ENCODE peak calls at places on chromosome 21, in seven cellular contexts. One of them, this sample, is unnamed.
A peak's percentile ranks its signal among the peaks of the same experiment; 100 is the strongest.

GRCh38 chr21:33642896-33643657 is 776 bp downstream of the ITSN1 start:
- DNase-seq in CD8-positive, alpha-beta memory T cell: no peak
- DNase-seq in stomach: peak; percentile 31
- DNase-seq in endodermal cell: peak; percentile 77
- DNase-seq in endothelial cell of umbilical vein: peak; percentile 54
- DNase-seq in GM23248: peak; percentile 57
- DNase-seq in hepatocyte: peak; percentile 63
- DNase-seq in this sample: no peak

GRCh38 chr21:23887709-23888303 is 1719.5 kb downstream of the MRPL39 start:
- DNase-seq in CD8-positive, alpha-beta memory T cell: peak; percentile 41
- DNase-seq in stomach: no peak
- DNase-seq in endodermal cell: no peak
- DNase-seq in endothelial cell of umbilical vein: no peak
- DNase-seq in GM23248: no peak
- DNase-seq in hepatocyte: no peak
- DNase-seq in this sample: no peak

GRCh38 chr21:27795418-27795817 is 828.5 kb upstream of the ADAMTS5 start:
- DNase-seq in CD8-positive, alpha-beta memory T cell: no peak
- DNase-seq in stomach: no peak
- DNase-seq in endodermal cell: no peak
- DNase-seq in endothelial cell of umbilical vein: no peak
- DNase-seq in GM23248: no peak
- DNase-seq in hepatocyte: no peak
- DNase-seq in this sample: no peak

GRCh38 chr21:37688952-37689659 is 227.2 kb downstream of the KCNJ6 start:
- DNase-seq in CD8-positive, alpha-beta memory T cell: no peak
- DNase-seq in stomach: no peak
- DNase-seq in endodermal cell: no peak
- DNase-seq in endothelial cell of umbilical vein: no peak
- DNase-seq in GM23248: no peak
- DNase-seq in hepatocyte: no peak
- DNase-seq in this sample: no peak

GRCh38 chr21:32459972-32460371 is 47.5 kb downstream of the EVA1C start:
- DNase-seq in CD8-positive, alpha-beta memory T cell: no peak
- DNase-seq in stomach: no peak
- DNase-seq in endodermal cell: no peak
- DNase-seq in endothelial cell of umbilical vein: no peak
- DNase-seq in GM23248: peak; percentile 17
- DNase-seq in hepatocyte: no peak
- DNase-seq in this sample: no peak

GRCh38 chr21:38470762-38471161 is 27.5 kb downstream of the ERG start:
- DNase-seq in CD8-positive, alpha-beta memory T cell: no peak
- DNase-seq in stomach: no peak
- DNase-seq in endodermal cell: no peak
- DNase-seq in endothelial cell of umbilical vein: peak; percentile 80
- DNase-seq in GM23248: peak; percentile 32
- DNase-seq in hepatocyte: no peak
- DNase-seq in this sample: no peak

GRCh38 chr21:25963186-25963585 is 207.4 kb downstream of the APP start:
- DNase-seq in CD8-positive, alpha-beta memory T cell: no peak
- DNase-seq in stomach: no peak
- DNase-seq in endodermal cell: no peak
- DNase-seq in endothelial cell of umbilical vein: peak; percentile 95
- DNase-seq in GM23248: peak; percentile 19
- DNase-seq in hepatocyte: no peak
- DNase-seq in this sample: no peak

GRCh38 chr21:37398697-37399096 is 32.1 kb downstream of the DYRK1A start:
- DNase-seq in CD8-positive, alpha-beta memory T cell: no peak
- DNase-seq in stomach: no peak
- DNase-seq in endodermal cell: no peak
- DNase-seq in endothelial cell of umbilical vein: no peak
- DNase-seq in GM23248: no peak
- DNase-seq in hepatocyte: no peak
- DNase-seq in this sample: no peak

GRCh38 chr21:35096959-35097358 is 47.9 kb upstream of the RUNX1 start:
- DNase-seq in CD8-positive, alpha-beta memory T cell: no peak
- DNase-seq in stomach: no peak
- DNase-seq in endodermal cell: no peak
- DNase-seq in endothelial cell of umbilical vein: no peak
- DNase-seq in GM23248: no peak
- DNase-seq in hepatocyte: no peak
- DNase-seq in this sample: no peak

GRCh38 chr21:37642493-37642892 is 273.8 kb downstream of the KCNJ6 start:
- DNase-seq in CD8-positive, alpha-beta memory T cell: no peak
- DNase-seq in stomach: no peak
- DNase-seq in endodermal cell: peak; percentile 81
- DNase-seq in endothelial cell of umbilical vein: no peak
- DNase-seq in GM23248: no peak
- DNase-seq in hepatocyte: peak; percentile 44
- DNase-seq in this sample: peak; percentile 37

GRCh38 chr21:16330340-16331319 is 600.8 kb downstream of the USP25 start:
- DNase-seq in CD8-positive, alpha-beta memory T cell: no peak
- DNase-seq in stomach: no peak
- DNase-seq in endodermal cell: no peak
- DNase-seq in endothelial cell of umbilical vein: peak; percentile 87
- DNase-seq in GM23248: peak; percentile 82
- DNase-seq in hepatocyte: peak; percentile 85
- DNase-seq in this sample: peak; percentile 29

GRCh38 chr21:33115586-33116541 is 45.9 kb downstream of the OLIG1 start:
- DNase-seq in CD8-positive, alpha-beta memory T cell: no peak
- DNase-seq in stomach: no peak
- DNase-seq in endodermal cell: no peak
- DNase-seq in endothelial cell of umbilical vein: no peak
- DNase-seq in GM23248: no peak
- DNase-seq in hepatocyte: no peak
- DNase-seq in this sample: no peak

GRCh38 chr21:40681164-40681859 is 165.6 kb downstream of the DSCAM start:
- DNase-seq in CD8-positive, alpha-beta memory T cell: no peak
- DNase-seq in stomach: no peak
- DNase-seq in endodermal cell: no peak
- DNase-seq in endothelial cell of umbilical vein: no peak
- DNase-seq in GM23248: no peak
- DNase-seq in hepatocyte: no peak
- DNase-seq in this sample: no peak

GRCh38 chr21:38993561-38993960 is 187.8 kb downstream of the ETS2 start:
- DNase-seq in CD8-positive, alpha-beta memory T cell: no peak
- DNase-seq in stomach: peak; percentile 59
- DNase-seq in endodermal cell: no peak
- DNase-seq in endothelial cell of umbilical vein: peak; percentile 93
- DNase-seq in GM23248: peak; percentile 92
- DNase-seq in hepatocyte: peak; percentile 71
- DNase-seq in this sample: no peak

GRCh38 chr21:38912355-38912619 is 106.6 kb downstream of the ETS2 start:
- DNase-seq in CD8-positive, alpha-beta memory T cell: no peak
- DNase-seq in stomach: no peak
- DNase-seq in endodermal cell: no peak
- DNase-seq in endothelial cell of umbilical vein: no peak
- DNase-seq in GM23248: no peak
- DNase-seq in hepatocyte: no peak
- DNase-seq in this sample: no peak

GRCh38 chr21:37210017-37210593 is 57.0 kb downstream of the VPS26C start:
- DNase-seq in CD8-positive, alpha-beta memory T cell: no peak
- DNase-seq in stomach: no peak
- DNase-seq in endodermal cell: no peak
- DNase-seq in endothelial cell of umbilical vein: no peak
- DNase-seq in GM23248: no peak
- DNase-seq in hepatocyte: no peak
- DNase-seq in this sample: no peak

GRCh38 chr21:34582506-34583150 is 32.3 kb downstream of the RCAN1 start:
- DNase-seq in CD8-positive, alpha-beta memory T cell: no peak
- DNase-seq in stomach: no peak
- DNase-seq in endodermal cell: peak; percentile 67
- DNase-seq in endothelial cell of umbilical vein: peak; percentile 49
- DNase-seq in GM23248: peak; percentile 85
- DNase-seq in hepatocyte: peak; percentile 51
- DNase-seq in this sample: peak; percentile 18

GRCh38 chr21:38170705-38171682 is 85.8 kb upstream of the KCNJ15 start:
- DNase-seq in CD8-positive, alpha-beta memory T cell: no peak
- DNase-seq in stomach: peak; percentile 45
- DNase-seq in endodermal cell: no peak
- DNase-seq in endothelial cell of umbilical vein: peak; percentile 45
- DNase-seq in GM23248: peak; percentile 39
- DNase-seq in hepatocyte: no peak
- DNase-seq in this sample: no peak

GRCh38 chr21:15054089-15054488 is 10.7 kb downstream of the NRIP1 start:
- DNase-seq in CD8-positive, alpha-beta memory T cell: no peak
- DNase-seq in stomach: no peak
- DNase-seq in endodermal cell: no peak
- DNase-seq in endothelial cell of umbilical vein: peak; percentile 25
- DNase-seq in GM23248: no peak
- DNase-seq in hepatocyte: no peak
- DNase-seq in this sample: no peak

GRCh38 chr21:15058718-15059316 is 6.0 kb downstream of the NRIP1 start:
- DNase-seq in CD8-positive, alpha-beta memory T cell: no peak
- DNase-seq in stomach: no peak
- DNase-seq in endodermal cell: no peak
- DNase-seq in endothelial cell of umbilical vein: peak; percentile 36
- DNase-seq in GM23248: peak; percentile 89
- DNase-seq in hepatocyte: peak; percentile 44
- DNase-seq in this sample: no peak

GRCh38 chr21:15059397-15059796 is 5.4 kb downstream of the NRIP1 start:
- DNase-seq in CD8-positive, alpha-beta memory T cell: no peak
- DNase-seq in stomach: no peak
- DNase-seq in endodermal cell: no peak
- DNase-seq in endothelial cell of umbilical vein: no peak
- DNase-seq in GM23248: no peak
- DNase-seq in hepatocyte: no peak
- DNase-seq in this sample: no peak

GRCh38 chr21:15054606-15055239 is 10.1 kb downstream of the NRIP1 start:
- DNase-seq in CD8-positive, alpha-beta memory T cell: no peak
- DNase-seq in stomach: no peak
- DNase-seq in endodermal cell: no peak
- DNase-seq in endothelial cell of umbilical vein: no peak
- DNase-seq in GM23248: no peak
- DNase-seq in hepatocyte: no peak
- DNase-seq in this sample: no peak

GRCh38 chr21:15057290-15057689 is 7.5 kb downstream of the NRIP1 start:
- DNase-seq in CD8-positive, alpha-beta memory T cell: no peak
- DNase-seq in stomach: no peak
- DNase-seq in endodermal cell: peak; percentile 64
- DNase-seq in endothelial cell of umbilical vein: no peak
- DNase-seq in GM23248: no peak
- DNase-seq in hepatocyte: peak; percentile 28
- DNase-seq in this sample: no peak
- H3K27ac ChIP-seq in CD8-positive, alpha-beta memory T cell: peak overlapping the region; percentile 6
- H3K27ac ChIP-seq in stomach: no peak overlapping the region
- H3K27ac ChIP-seq in endodermal cell: no peak overlapping the region
- H3K27ac ChIP-seq in endothelial cell of umbilical vein: no peak overlapping the region
- H3K27ac ChIP-seq in GM23248: peak overlapping the region; percentile 83
- H3K27ac ChIP-seq in hepatocyte: peak overlapping the region; percentile 18
- H3K27ac ChIP-seq in this sample: no peak overlapping the region

GRCh38 chr21:17712887-17713286 is 100.2 kb upstream of the BTG3 start:
- DNase-seq in CD8-positive, alpha-beta memory T cell: no peak
- DNase-seq in stomach: no peak
- DNase-seq in endodermal cell: no peak
- DNase-seq in endothelial cell of umbilical vein: no peak
- DNase-seq in GM23248: no peak
- DNase-seq in hepatocyte: no peak
- DNase-seq in this sample: no peak
- H3K4me1 ChIP-seq in CD8-positive, alpha-beta memory T cell: no peaks in the 10 kb centered on the region
- H3K4me1 ChIP-seq in stomach: no peaks in the 10 kb centered on the region
- H3K4me1 ChIP-seq in endodermal cell: no peaks in the 10 kb centered on the region
- H3K4me1 ChIP-seq in endothelial cell of umbilical vein: no peaks in the 10 kb centered on the region
- H3K4me1 ChIP-seq in GM23248: no peaks in the 10 kb centered on the region
- H3K4me1 ChIP-seq in hepatocyte: no peaks in the 10 kb centered on the region
- H3K4me1 ChIP-seq in this sample: no peaks in the 10 kb centered on the region

DNA sequence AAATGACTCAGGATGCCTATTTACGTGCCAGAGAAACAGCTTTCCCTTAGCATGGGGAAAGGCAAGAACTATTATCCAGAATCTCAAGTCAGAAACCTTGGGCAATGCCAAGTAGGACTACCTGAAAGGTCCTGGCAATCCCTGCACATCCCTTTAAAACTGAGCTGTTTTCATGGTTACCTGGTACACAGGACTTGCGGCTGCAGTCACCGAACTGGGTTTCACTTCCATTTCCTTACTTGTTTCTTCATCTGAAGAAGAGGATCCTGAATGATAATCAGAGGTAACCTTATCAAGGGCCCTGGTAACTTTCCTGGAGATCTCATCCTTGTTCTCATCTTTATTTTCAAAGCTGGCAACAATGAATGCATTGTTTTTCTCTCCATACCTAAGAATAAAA is 14.3 kb downstream of the BTG3 start:
- DNase-seq in CD8-positive, alpha-beta memory T cell: no peak
- DNase-seq in stomach: no peak
- DNase-seq in endodermal cell: no peak
- DNase-seq in endothelial cell of umbilical vein: no peak
- DNase-seq in GM23248: no peak
- DNase-seq in hepatocyte: no peak
- DNase-seq in this sample: no peak
- H3K27ac ChIP-seq in CD8-positive, alpha-beta memory T cell: no peak overlapping the region
- H3K27ac ChIP-seq in stomach: no peak overlapping the region
- H3K27ac ChIP-seq in endodermal cell: no peak overlapping the region
- H3K27ac ChIP-seq in endothelial cell of umbilical vein: no peak overlapping the region
- H3K27ac ChIP-seq in GM23248: no peak overlapping the region
- H3K27ac ChIP-seq in hepatocyte: no peak overlapping the region
- H3K27ac ChIP-seq in this sample: no peak overlapping the region

GRCh38 chr21:29237110-29238051 is 61.3 kb upstream of the BACH1 start:
- DNase-seq in CD8-positive, alpha-beta memory T cell: no peak
- DNase-seq in stomach: no peak
- DNase-seq in endodermal cell: no peak
- DNase-seq in endothelial cell of umbilical vein: no peak
- DNase-seq in GM23248: peak; percentile 19
- DNase-seq in hepatocyte: no peak
- DNase-seq in this sample: no peak

GRCh38 chr21:29233611-29234540 is 64.8 kb upstream of the BACH1 start:
- DNase-seq in CD8-positive, alpha-beta memory T cell: no peak
- DNase-seq in stomach: no peak
- DNase-seq in endodermal cell: no peak
- DNase-seq in endothelial cell of umbilical vein: no peak
- DNase-seq in GM23248: no peak
- DNase-seq in hepatocyte: no peak
- DNase-seq in this sample: no peak

GRCh38 chr21:29232601-29233541 is 65.9 kb upstream of the BACH1 start:
- DNase-seq in CD8-positive, alpha-beta memory T cell: no peak
- DNase-seq in stomach: no peak
- DNase-seq in endodermal cell: no peak
- DNase-seq in endothelial cell of umbilical vein: peak; percentile 60
- DNase-seq in GM23248: peak; percentile 85
- DNase-seq in hepatocyte: peak; percentile 32
- DNase-seq in this sample: no peak

GRCh38 chr21:29238052-29238966 is 60.4 kb upstream of the BACH1 start:
- DNase-seq in CD8-positive, alpha-beta memory T cell: no peak
- DNase-seq in stomach: no peak
- DNase-seq in endodermal cell: no peak
- DNase-seq in endothelial cell of umbilical vein: no peak
- DNase-seq in GM23248: peak; percentile 50
- DNase-seq in hepatocyte: no peak
- DNase-seq in this sample: no peak

DNA sequence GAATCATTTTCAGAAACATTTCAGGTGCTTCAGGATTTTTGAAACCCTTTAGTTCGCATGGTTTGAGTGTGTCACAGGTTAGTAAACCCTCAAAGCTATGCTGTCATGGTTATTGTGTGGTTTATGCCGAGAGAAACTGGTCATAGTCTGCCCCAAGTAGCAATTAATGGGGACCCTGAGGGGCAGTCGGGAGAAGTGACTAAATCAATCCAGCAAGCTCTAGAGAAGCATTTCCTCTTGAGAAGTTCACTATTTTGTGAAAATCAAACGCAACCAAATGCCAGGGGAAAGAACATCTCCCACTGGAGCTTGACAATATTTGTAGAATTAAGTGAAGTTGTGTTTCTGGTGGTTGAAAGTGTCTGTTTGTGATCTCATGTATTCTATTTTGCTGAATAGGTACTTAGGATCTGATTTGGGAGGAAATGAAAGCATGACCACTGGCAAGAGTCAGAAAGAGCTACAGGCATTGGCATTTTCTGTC is 63.0 kb upstream of the BACH1 start:
- DNase-seq in CD8-positive, alpha-beta memory T cell: no peak
- DNase-seq in stomach: no peak
- DNase-seq in endodermal cell: no peak
- DNase-seq in endothelial cell of umbilical vein: no peak
- DNase-seq in GM23248: no peak
- DNase-seq in hepatocyte: no peak
- DNase-seq in this sample: no peak
- H3K4me1 ChIP-seq in CD8-positive, alpha-beta memory T cell: no peaks in the 10 kb centered on the region
- H3K4me1 ChIP-seq in stomach: peaks cover 19% of the 10 kb centered on the region
- H3K4me1 ChIP-seq in endodermal cell: no peaks in the 10 kb centered on the region
- H3K4me1 ChIP-seq in endothelial cell of umbilical vein: peaks cover 18% of the 10 kb centered on the region
- H3K4me1 ChIP-seq in GM23248: peaks cover 54% of the 10 kb centered on the region
- H3K4me1 ChIP-seq in hepatocyte: peaks cover 6% of the 10 kb centered on the region
- H3K4me1 ChIP-seq in this sample: no peaks in the 10 kb centered on the region